ENCODE peak calls at places on chromosomes 12 and 14, in nine cellular contexts. One of them, this sample, is unnamed.

GRCh38 chr14:55240526-55241178 is 30.6 kb upstream of the FBXO34 start:
- DNase-seq in tibial artery: no peak
- DNase-seq in ovary: no peak
- DNase-seq in uterus: no peak
- DNase-seq in AG04450: peak; percentile 60
- DNase-seq in CD8-positive, alpha-beta T cell: no peak
- DNase-seq in dorsolateral prefrontal cortex: no peak
- DNase-seq in HCT116: no peak
- DNase-seq in mucosa of descending colon: no peak
- DNase-seq in this sample: peak; percentile 57

GRCh38 chr14:55329999-55330710 is 58.9 kb downstream of the FBXO34 start:
- DNase-seq in uterus: no peak
- DNase-seq in ovary: no peak
- DNase-seq in CD8-positive, alpha-beta T cell: no peak
- DNase-seq in AG04450: no peak
- DNase-seq in tibial artery: no peak
- DNase-seq in HCT116: no peak
- DNase-seq in dorsolateral prefrontal cortex: no peak
- DNase-seq in mucosa of descending colon: no peak
- DNase-seq in this sample: no peak

GRCh38 chr14:27077181-27077738 is 479.4 kb upstream of the NOVA1 start:
- DNase-seq in tibial artery: no peak
- DNase-seq in dorsolateral prefrontal cortex: no peak
- DNase-seq in mucosa of descending colon: no peak
- DNase-seq in uterus: no peak
- DNase-seq in ovary: no peak
- DNase-seq in CD8-positive, alpha-beta T cell: no peak
- DNase-seq in HCT116: no peak
- DNase-seq in AG04450: no peak
- DNase-seq in this sample: no peak

GRCh38 chr14:56482306-56482705 is 97.3 kb upstream of the TMEM260 start:
- DNase-seq in dorsolateral prefrontal cortex: no peak
- DNase-seq in tibial artery: no peak
- DNase-seq in mucosa of descending colon: peak; percentile 12
- DNase-seq in AG04450: no peak
- DNase-seq in CD8-positive, alpha-beta T cell: no peak
- DNase-seq in ovary: no peak
- DNase-seq in uterus: no peak
- DNase-seq in HCT116: peak; percentile 28
- DNase-seq in this sample: peak; percentile 27

GRCh38 chr14:105311838-105312237 is 2.7 kb upstream of the PACS2 start:
- DNase-seq in uterus: no peak
- DNase-seq in tibial artery: no peak
- DNase-seq in dorsolateral prefrontal cortex: no peak
- DNase-seq in HCT116: no peak
- DNase-seq in CD8-positive, alpha-beta T cell: no peak
- DNase-seq in ovary: no peak
- DNase-seq in mucosa of descending colon: no peak
- DNase-seq in AG04450: no peak
- DNase-seq in this sample: no peak

GRCh38 chr14:22084393-22085281 is 411.0 kb upstream of the OR4E1 start:
- DNase-seq in tibial artery: no peak
- DNase-seq in CD8-positive, alpha-beta T cell: no peak
- DNase-seq in HCT116: peak; percentile 49
- DNase-seq in dorsolateral prefrontal cortex: no peak
- DNase-seq in uterus: no peak
- DNase-seq in AG04450: peak; percentile 29
- DNase-seq in ovary: no peak
- DNase-seq in mucosa of descending colon: peak; percentile 50
- DNase-seq in this sample: peak; percentile 82

GRCh38 chr12:49636979-49637378 is 13.6 kb downstream of the PRPF40B start:
- DNase-seq in mucosa of descending colon: peak; percentile 69
- DNase-seq in CD8-positive, alpha-beta T cell: peak; percentile 39
- DNase-seq in uterus: peak; percentile 58
- DNase-seq in HCT116: peak; percentile 22
- DNase-seq in tibial artery: peak; percentile 51
- DNase-seq in AG04450: peak; percentile 39
- DNase-seq in ovary: peak; percentile 65
- DNase-seq in dorsolateral prefrontal cortex: no peak
- DNase-seq in this sample: peak; percentile 87

GRCh38 chr12:8087666-8088065 is 5.6 kb downstream of the NECAP1 start:
- DNase-seq in tibial artery: no peak
- DNase-seq in HCT116: no peak
- DNase-seq in mucosa of descending colon: no peak
- DNase-seq in ovary: no peak
- DNase-seq in dorsolateral prefrontal cortex: no peak
- DNase-seq in AG04450: no peak
- DNase-seq in uterus: no peak
- DNase-seq in CD8-positive, alpha-beta T cell: no peak
- DNase-seq in this sample: peak; percentile 10

GRCh38 chr14:81386379-81386778 is 13.7 kb downstream of the STON2 start:
- DNase-seq in ovary: no peak
- DNase-seq in AG04450: no peak
- DNase-seq in tibial artery: no peak
- DNase-seq in uterus: no peak
- DNase-seq in HCT116: no peak
- DNase-seq in mucosa of descending colon: no peak
- DNase-seq in dorsolateral prefrontal cortex: no peak
- DNase-seq in CD8-positive, alpha-beta T cell: no peak
- DNase-seq in this sample: no peak

GRCh38 chr14:88614218-88614907 is 51.5 kb downstream of the ZC3H14 start:
- DNase-seq in CD8-positive, alpha-beta T cell: no peak
- DNase-seq in tibial artery: no peak
- DNase-seq in AG04450: peak; percentile 21
- DNase-seq in uterus: no peak
- DNase-seq in dorsolateral prefrontal cortex: no peak
- DNase-seq in HCT116: no peak
- DNase-seq in ovary: no peak
- DNase-seq in mucosa of descending colon: no peak
- DNase-seq in this sample: peak; percentile 81

GRCh38 chr12:39401459-39401858 is 41.5 kb downstream of the KIF21A start:
- DNase-seq in dorsolateral prefrontal cortex: no peak
- DNase-seq in AG04450: no peak
- DNase-seq in CD8-positive, alpha-beta T cell: no peak
- DNase-seq in mucosa of descending colon: no peak
- DNase-seq in tibial artery: no peak
- DNase-seq in HCT116: no peak
- DNase-seq in ovary: no peak
- DNase-seq in uterus: no peak
- DNase-seq in this sample: no peak

GRCh38 chr12:6961278-6961694 is 9.2 kb downstream of the PHB2 start:
- DNase-seq in HCT116: no peak
- DNase-seq in uterus: peak; percentile 81
- DNase-seq in dorsolateral prefrontal cortex: no peak
- DNase-seq in CD8-positive, alpha-beta T cell: peak; percentile 84
- DNase-seq in AG04450: no peak
- DNase-seq in mucosa of descending colon: peak; percentile 76
- DNase-seq in ovary: peak; percentile 69
- DNase-seq in tibial artery: peak; percentile 56
- DNase-seq in this sample: no peak
- H3K4me3 ChIP-seq in HCT116: peak overlapping the region; percentile 96
- H3K4me3 ChIP-seq in uterus: peak overlapping the region; percentile 28
- H3K4me3 ChIP-seq in dorsolateral prefrontal cortex: no peak overlapping the region
- H3K4me3 ChIP-seq in CD8-positive, alpha-beta T cell: peak overlapping the region; percentile 0
- H3K4me3 ChIP-seq in AG04450: no peak overlapping the region
- H3K4me3 ChIP-seq in mucosa of descending colon: no peak overlapping the region
- H3K4me3 ChIP-seq in ovary: peak overlapping the region; percentile 20
- H3K4me3 ChIP-seq in tibial artery: no peak overlapping the region
- H3K4me3 ChIP-seq in this sample: no peak overlapping the region

GRCh38 chr12:120620624-120621023 is 19.8 kb upstream of the CABP1 start:
- DNase-seq in CD8-positive, alpha-beta T cell: no peak
- DNase-seq in ovary: no peak
- DNase-seq in dorsolateral prefrontal cortex: no peak
- DNase-seq in uterus: no peak
- DNase-seq in mucosa of descending colon: peak; percentile 64
- DNase-seq in tibial artery: no peak
- DNase-seq in AG04450: no peak
- DNase-seq in HCT116: no peak
- DNase-seq in this sample: no peak

GRCh38 chr12:120630139-120630895 is 10.1 kb upstream of the CABP1 start:
- DNase-seq in uterus: no peak
- DNase-seq in AG04450: no peak
- DNase-seq in HCT116: no peak
- DNase-seq in ovary: no peak
- DNase-seq in dorsolateral prefrontal cortex: no peak
- DNase-seq in tibial artery: no peak
- DNase-seq in mucosa of descending colon: no peak
- DNase-seq in CD8-positive, alpha-beta T cell: no peak
- DNase-seq in this sample: no peak

GRCh38 chr12:120631097-120631496 is 9.3 kb upstream of the CABP1 start:
- DNase-seq in CD8-positive, alpha-beta T cell: no peak
- DNase-seq in dorsolateral prefrontal cortex: no peak
- DNase-seq in AG04450: no peak
- DNase-seq in uterus: no peak
- DNase-seq in HCT116: no peak
- DNase-seq in mucosa of descending colon: no peak
- DNase-seq in ovary: no peak
- DNase-seq in tibial artery: no peak
- DNase-seq in this sample: no peak

GRCh38 chr12:120628919-120629318 is 11.5 kb upstream of the CABP1 start:
- DNase-seq in HCT116: no peak
- DNase-seq in ovary: no peak
- DNase-seq in CD8-positive, alpha-beta T cell: no peak
- DNase-seq in mucosa of descending colon: peak; percentile 31
- DNase-seq in AG04450: no peak
- DNase-seq in uterus: no peak
- DNase-seq in dorsolateral prefrontal cortex: no peak
- DNase-seq in tibial artery: no peak
- DNase-seq in this sample: no peak

DNA sequence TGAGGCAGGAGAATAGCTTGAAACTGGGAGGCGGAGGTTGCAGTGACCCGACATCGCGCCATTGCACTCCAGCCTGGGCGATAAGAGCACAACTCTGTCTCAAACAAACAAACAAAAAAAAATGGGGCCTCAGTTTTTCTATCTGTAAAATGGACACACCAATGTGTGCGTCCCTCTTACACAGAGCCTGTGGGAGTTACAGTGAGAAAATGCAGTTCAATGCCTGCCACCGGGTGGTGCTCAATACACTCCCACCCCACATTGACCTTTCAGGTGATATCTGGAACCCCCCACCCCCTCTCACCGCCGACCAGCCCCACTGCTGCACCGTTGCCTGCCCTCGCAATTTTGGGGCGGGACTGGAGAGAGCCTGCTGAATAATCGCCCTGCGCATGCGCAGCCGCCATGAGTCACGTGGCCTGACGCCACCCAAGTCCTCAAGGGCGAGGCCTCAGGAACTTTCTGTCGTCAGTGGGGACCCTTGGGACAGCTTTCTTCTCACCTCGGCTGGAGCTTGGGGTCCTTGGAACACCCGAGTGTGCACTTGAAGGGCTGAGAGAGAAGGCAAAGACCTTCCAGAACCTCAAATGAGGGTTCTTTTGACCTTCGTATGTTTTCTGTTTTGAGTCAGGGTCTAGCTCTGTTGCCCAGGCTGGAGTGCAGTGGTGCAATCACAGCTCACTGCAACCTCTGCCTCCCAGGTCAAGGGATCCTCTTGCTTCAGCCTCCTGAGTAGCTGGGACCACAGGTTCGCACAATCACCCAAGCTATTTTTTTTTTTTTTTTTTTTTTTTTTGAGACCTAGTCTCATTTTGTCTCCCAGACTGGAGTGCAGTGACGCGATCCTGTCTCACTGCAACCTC is 14.6 kb upstream of the CABP1 start:
- DNase-seq in HCT116: peak; percentile 54
- DNase-seq in ovary: no peak
- DNase-seq in tibial artery: no peak
- DNase-seq in CD8-positive, alpha-beta T cell: no peak
- DNase-seq in AG04450: no peak
- DNase-seq in dorsolateral prefrontal cortex: no peak
- DNase-seq in mucosa of descending colon: peak; percentile 25
- DNase-seq in uterus: no peak
- DNase-seq in this sample: no peak
- TF ChIP-seq CTCF in HCT116: peak; percentile 27
- TF ChIP-seq CTCF in ovary: no peak
- TF ChIP-seq CTCF in tibial artery: no peak
- TF ChIP-seq CTCF in CD8-positive, alpha-beta T cell: no peak
- TF ChIP-seq CTCF in AG04450: no peak
- TF ChIP-seq CTCF in dorsolateral prefrontal cortex: no peak
- TF ChIP-seq CTCF in mucosa of descending colon: no peak
- TF ChIP-seq CTCF in uterus: no peak
- TF ChIP-seq CTCF in this sample: peak; percentile 31

DNA sequence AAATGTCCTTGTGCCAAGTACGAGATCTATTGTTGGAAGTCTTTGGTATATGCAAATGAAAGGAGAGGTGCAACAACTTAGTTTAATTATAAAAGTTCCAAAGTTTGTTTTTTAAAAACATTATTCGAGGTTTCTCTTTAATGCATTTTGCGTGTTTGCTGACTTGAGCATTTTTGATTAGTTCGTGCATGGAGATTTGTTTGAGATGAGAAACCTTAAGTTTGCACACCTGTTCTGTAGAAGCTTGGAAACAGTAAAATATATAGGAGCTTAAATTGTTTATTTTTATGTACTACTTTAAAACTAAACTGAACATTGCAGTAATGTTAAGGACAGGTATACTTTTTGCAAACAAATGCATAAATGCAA is 2.3 kb downstream of the HSPA2 start:
- DNase-seq in tibial artery: no peak
- DNase-seq in AG04450: no peak
- DNase-seq in ovary: no peak
- DNase-seq in dorsolateral prefrontal cortex: no peak
- DNase-seq in uterus: no peak
- DNase-seq in HCT116: no peak
- DNase-seq in CD8-positive, alpha-beta T cell: no peak
- DNase-seq in mucosa of descending colon: no peak
- DNase-seq in this sample: no peak
- H3K4me3 ChIP-seq in tibial artery: peak overlapping the region; percentile 61
- H3K4me3 ChIP-seq in AG04450: peak overlapping the region; percentile 62
- H3K4me3 ChIP-seq in ovary: peak overlapping the region; percentile 65
- H3K4me3 ChIP-seq in dorsolateral prefrontal cortex: peak overlapping the region; percentile 78
- H3K4me3 ChIP-seq in uterus: peak overlapping the region; percentile 36
- H3K4me3 ChIP-seq in HCT116: no peak overlapping the region
- H3K4me3 ChIP-seq in CD8-positive, alpha-beta T cell: peak overlapping the region; percentile 29
- H3K4me3 ChIP-seq in mucosa of descending colon: no peak overlapping the region
- H3K4me3 ChIP-seq in this sample: peak overlapping the region; percentile 46

DNA sequence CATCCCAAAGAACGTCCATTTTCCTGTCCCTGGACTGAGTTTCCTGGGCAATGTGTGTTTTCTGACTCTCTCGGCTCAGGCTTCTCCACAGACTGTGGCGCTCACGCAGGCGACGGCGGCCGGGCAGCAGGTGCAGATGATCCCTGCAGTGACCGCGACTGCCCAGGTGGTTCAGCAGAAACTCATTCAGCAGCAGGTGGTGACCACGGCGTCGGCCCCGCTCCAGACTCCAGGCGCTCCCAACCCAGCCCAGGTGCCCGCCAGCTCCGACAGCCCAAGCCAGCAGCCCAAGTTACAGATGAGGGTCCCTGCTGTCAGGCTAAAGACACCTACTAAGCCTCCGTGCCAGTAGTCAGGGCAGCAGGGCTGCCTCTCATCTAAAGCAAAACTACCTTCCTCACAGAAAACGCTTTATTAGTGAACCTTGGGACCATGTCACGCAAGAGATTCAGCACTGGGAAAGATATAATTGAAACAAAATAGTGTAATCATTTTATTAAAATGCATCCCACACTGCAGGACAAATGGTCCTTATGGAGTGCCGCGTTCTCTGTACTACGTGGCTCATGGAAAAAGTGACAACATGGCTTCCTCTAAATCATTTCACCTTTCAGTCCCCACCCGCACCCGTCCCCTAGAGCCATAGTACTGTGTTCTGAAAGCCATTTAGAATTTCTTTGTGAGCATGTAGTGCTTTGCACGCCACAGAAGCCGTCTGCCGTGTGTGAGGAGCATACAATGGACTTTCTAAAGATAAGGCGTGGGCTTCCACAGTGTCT is 66.6 kb downstream of the DDX51 start:
- DNase-seq in ovary: no peak
- DNase-seq in tibial artery: no peak
- DNase-seq in CD8-positive, alpha-beta T cell: no peak
- DNase-seq in uterus: no peak
- DNase-seq in HCT116: no peak
- DNase-seq in dorsolateral prefrontal cortex: no peak
- DNase-seq in mucosa of descending colon: no peak
- DNase-seq in AG04450: no peak
- DNase-seq in this sample: no peak
- TF ChIP-seq CTCF in ovary: no peak
- TF ChIP-seq CTCF in tibial artery: no peak
- TF ChIP-seq CTCF in CD8-positive, alpha-beta T cell: no peak
- TF ChIP-seq CTCF in uterus: no peak
- TF ChIP-seq CTCF in HCT116: no peak
- TF ChIP-seq CTCF in dorsolateral prefrontal cortex: no peak
- TF ChIP-seq CTCF in mucosa of descending colon: no peak
- TF ChIP-seq CTCF in AG04450: no peak
- TF ChIP-seq CTCF in this sample: no peak